ENCODE peak calls at places on chromosome 19, in eight cellular contexts. I is lower lobe of right lung; J is thoracic aorta; T is CD4-positive, alpha-beta memory T cell; C is CD8-positive, alpha-beta memory T cell; O is A673; D is cardiac muscle cell; S is K562. F is an unnamed sample. For H3K9me3, the result is how much of the 10 kb centered on the place peaks cover.

GRCh38 chr19:13906525-13906904 is 514 bp downstream of the CC2D1A start:
- DNase-seq in I (peak), J (no peak), T (no peak), C (no peak), O (no peak), D (no peak), S (peak), F (no peak)

GRCh38 chr19:9862897-9863296 is 27.8 kb downstream of the PIN1 start:
- DNase-seq in I (no peak), J (no peak), T (peak), C (peak), O (no peak), D (no peak), S (no peak), F (no peak)

GRCh38 chr19:4622695-4623421 is 16.5 kb upstream of the TNFAIP8L1 start:
- DNase-seq in I (no peak), J (no peak), T (no peak), C (no peak), O (no peak), D (no peak), S (peak), F (no peak)

GRCh38 chr19:14775855-14776254 is 2.5 kb downstream of the ADGRE2 start:
- DNase-seq in I (peak), J (no peak), T (no peak), C (no peak), O (no peak), D (no peak), S (peak), F (no peak)

GRCh38 chr19:46015080-46015960 is 7.5 kb downstream of the PGLYRP1 start:
- DNase-seq in I (peak), J (no peak), T (peak), C (peak), O (peak), D (peak), S (peak), F (peak)

GRCh38 chr19:2816641-2817040 is 3.0 kb upstream of the ZNF554 start:
- DNase-seq in I (no peak), J (no peak), T (no peak), C (no peak), O (no peak), D (no peak), S (no peak), F (no peak)

GRCh38 chr19:29303707-29304090 is 90.7 kb upstream of the UQCRFS1 start:
- DNase-seq in I (no peak), J (no peak), T (no peak), C (no peak), O (no peak), D (no peak), S (no peak), F (no peak)

GRCh38 chr19:13208131-13208963 is 58.1 kb downstream of the IER2 start:
- DNase-seq in I (peak), J (no peak), T (peak), C (peak), O (peak), D (peak), S (no peak), F (no peak)

GRCh38 chr19:14530005-14530348 is 583 bp downstream of the TECR start:
- DNase-seq in I (peak), J (no peak), T (peak), C (peak), O (no peak), D (no peak), S (no peak), F (no peak)

GRCh38 chr19:9183000-9183399 is 4.2 kb downstream of the OR7D2 start:
- DNase-seq in I (no peak), J (no peak), T (no peak), C (no peak), O (no peak), D (no peak), S (no peak), F (no peak)

GRCh38 chr19:4444765-4445741 is 12.5 kb downstream of the UBXN6 start:
- DNase-seq in I (no peak), J (no peak), T (no peak), C (no peak), O (no peak), D (peak), S (peak), F (no peak)

GRCh38 chr19:17043744-17044143 is 17.1 kb upstream of the CPAMD8 start:
- DNase-seq in I (no peak), J (no peak), T (no peak), C (no peak), O (no peak), D (no peak), S (no peak), F (no peak)

GRCh38 chr19:7925171-7925837 is 631 bp downstream of the CTXN1 start:
- DNase-seq in I (peak), J (no peak), T (peak), C (peak), O (peak), D (peak), S (peak), F (peak)

GRCh38 chr19:18849838-18850400 is 18.2 kb downstream of the UPF1 start:
- DNase-seq in I (no peak), J (no peak), T (no peak), C (no peak), O (no peak), D (no peak), S (no peak), F (no peak)

GRCh38 chr19:11506101-11506555 is 489 bp upstream of the ZNF653 start:
- DNase-seq in I (no peak), J (no peak), T (no peak), C (no peak), O (no peak), D (no peak), S (no peak), F (no peak)
- H3K9me3 ChIP-seq in I (under half), J (under half), T (under half), C (under half), O (under half), D (under half), S (under half), F (under half)

GRCh38 chr19:58037927-58038687 is 4.3 kb downstream of the ZSCAN1 start:
- DNase-seq in I (no peak), J (no peak), T (no peak), C (no peak), O (no peak), D (peak), S (no peak), F (no peak)

GRCh38 chr19:58044391-58044790 is 10.6 kb downstream of the ZSCAN1 start:
- DNase-seq in I (no peak), J (no peak), T (no peak), C (no peak), O (no peak), D (no peak), S (peak), F (no peak)

GRCh38 chr19:58038688-58039204 is 4.9 kb downstream of the ZSCAN1 start:
- DNase-seq in I (no peak), J (no peak), T (no peak), C (no peak), O (no peak), D (no peak), S (no peak), F (no peak)

GRCh38 chr19:58042709-58043340 is 9.0 kb downstream of the ZSCAN1 start:
- DNase-seq in I (no peak), J (no peak), T (no peak), C (no peak), O (no peak), D (no peak), S (no peak), F (no peak)

GRCh38 chr19:58040751-58041525 is 7.1 kb downstream of the ZSCAN1 start:
- DNase-seq in I (no peak), J (no peak), T (no peak), C (no peak), O (no peak), D (no peak), S (no peak), F (no peak)
- H3K9me3 ChIP-seq in I (half or more), J (under half), T (under half), C (under half), O (under half), D (under half), S (under half), F (half or more)

GRCh38 chr19:58034476-58034790 is 608 bp downstream of the ZSCAN1 start:
- DNase-seq in I (no peak), J (no peak), T (no peak), C (no peak), O (no peak), D (no peak), S (no peak), F (peak)
- H3K9me3 ChIP-seq in I (under half), J (under half), T (under half), C (under half), O (under half), D (under half), S (under half), F (half or more)

DNA sequence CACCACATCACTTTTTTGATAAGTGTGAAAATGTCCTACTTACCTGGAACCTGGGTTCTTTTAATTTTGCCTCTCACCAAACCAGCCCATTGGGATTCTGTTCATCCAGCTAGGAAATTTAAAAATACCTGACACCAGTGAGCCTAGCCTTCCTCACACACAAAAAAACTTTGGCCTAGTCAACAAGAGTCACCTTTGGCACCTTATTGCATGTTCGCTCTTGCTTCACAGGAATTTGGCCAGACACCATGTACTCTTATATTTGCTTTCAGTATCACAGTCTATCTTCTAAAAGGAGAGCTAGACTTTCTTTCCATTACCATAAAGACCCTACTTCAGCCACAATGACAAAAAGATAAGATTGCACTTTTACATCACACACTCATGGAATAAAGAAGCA is 65.8 kb downstream of the ZNF257 start:
- DNase-seq in I (no peak), J (no peak), T (no peak), C (no peak), O (no peak), D (no peak), S (no peak), F (no peak)
- H3K9me3 ChIP-seq in I (under half), J (under half), T (under half), C (under half), O (under half), D (under half), S (under half), F (under half)

DNA sequence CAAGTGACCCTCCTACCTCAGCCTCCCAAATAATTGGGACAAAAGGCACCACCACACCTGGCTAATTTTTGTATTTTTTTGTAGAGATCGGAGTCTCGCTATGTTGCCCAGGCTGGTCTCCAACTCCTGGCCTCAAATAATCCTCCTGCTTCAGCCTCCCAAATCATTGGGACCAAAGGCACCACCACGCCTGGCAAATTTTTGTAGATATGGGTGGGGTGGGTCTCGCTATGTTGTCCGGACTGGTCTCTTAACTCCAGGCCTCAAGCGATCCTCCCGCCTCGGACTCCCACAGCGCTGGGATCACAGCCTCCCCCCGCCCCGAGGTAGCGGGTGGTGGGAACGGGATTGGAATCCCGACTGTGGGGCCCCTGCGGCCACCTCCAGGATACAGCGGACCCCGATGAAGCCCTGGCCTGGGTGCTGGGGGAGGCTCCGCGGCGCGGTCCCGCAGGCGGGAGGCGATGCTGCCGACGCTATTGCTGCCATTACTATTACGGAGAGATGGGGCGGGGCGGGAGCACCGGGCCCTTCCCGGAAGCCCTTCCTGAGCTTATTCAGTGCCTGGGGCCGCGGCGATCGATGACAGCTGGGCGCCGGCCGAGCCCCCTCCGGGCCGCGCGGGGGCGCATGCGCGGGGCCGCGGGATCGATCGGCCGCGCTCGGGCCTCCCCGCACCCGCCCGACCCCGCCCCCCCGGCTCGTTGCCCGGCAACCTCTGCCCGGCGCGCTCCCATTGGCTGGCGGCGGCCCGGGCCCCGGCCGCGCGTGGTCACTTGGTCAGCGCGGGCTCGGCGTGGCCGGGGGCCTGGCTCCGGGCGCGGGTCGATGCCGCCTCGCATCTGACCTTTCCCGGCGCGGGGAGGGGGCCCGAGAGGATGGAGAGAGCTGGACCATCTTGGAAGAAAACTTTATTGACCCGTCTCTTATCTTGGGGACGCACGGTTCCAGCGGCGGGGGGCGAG is 27.9 kb upstream of the ONECUT3 start:
- DNase-seq in I (no peak), J (no peak), T (no peak), C (peak), O (peak), D (peak), S (peak), F (no peak)
- H3K9me3 ChIP-seq in I (under half), J (under half), T (under half), C (under half), O (under half), D (under half), S (under half), F (under half)

GRCh38 chr19:51490676-51491075 is 10.9 kb downstream of the SIGLEC12 start:
- DNase-seq in I (no peak), J (no peak), T (no peak), C (no peak), O (no peak), D (no peak), S (peak), F (no peak)
- H3K9me3 ChIP-seq in I (under half), J (under half), T (under half), C (under half), O (under half), D (under half), S (under half), F (under half)

GRCh38 chr19:32022044-32022945 is 323.1 kb upstream of the ZNF507 start:
- DNase-seq in I (no peak), J (no peak), T (no peak), C (no peak), O (no peak), D (no peak), S (no peak), F (no peak)
- H3K9me3 ChIP-seq in I (under half), J (under half), T (under half), C (under half), O (under half), D (under half), S (under half), F (under half)

GRCh38 chr19:55720801-55721200 is 17.4 kb downstream of the NLRP9 start:
- DNase-seq in I (no peak), J (no peak), T (no peak), C (no peak), O (no peak), D (no peak), S (no peak), F (no peak)
- H3K9me3 ChIP-seq in I (under half), J (under half), T (under half), C (under half), O (under half), D (under half), S (under half), F (under half)